ENCODE peak calls at places on chromosomes 2 and 18, in six cellular contexts. Q is pancreas, V is upper lobe of right lung, L is T-cell, U is posterior vena cava, R is foreskin fibroblast. F is an unnamed sample.

GRCh38 chr2:45412754-45413379 is 198.2 kb downstream of the SRBD1 start:
- DNase-seq in R (no peak), V (no peak), Q (no peak), U (no peak), L (no peak), F (no peak)

GRCh38 chr2:237283136-237283928 is 130.6 kb downstream of the COL6A3 start:
- DNase-seq in Q (no peak), R (peak), V (no peak), L (no peak), U (no peak), F (no peak)

GRCh38 chr2:144453039-144453336 is 66.9 kb downstream of the ZEB2 start:
- DNase-seq in V (no peak), Q (no peak), L (no peak), R (no peak), U (no peak), F (no peak)

GRCh38 chr2:9187620-9188214 is 18.9 kb upstream of the ASAP2 start:
- DNase-seq in L (no peak), Q (no peak), V (no peak), U (peak), R (no peak), F (no peak)

GRCh38 chr2:164873096-164873670 is 31.6 kb upstream of the COBLL1 start:
- DNase-seq in R (no peak), V (no peak), Q (no peak), L (no peak), U (no peak), F (no peak)

GRCh38 chr2:240687741-240688562 is 3.7 kb upstream of the AQP12A start:
- DNase-seq in Q (peak), V (peak), L (no peak), U (peak), R (no peak), F (no peak)

GRCh38 chr2:218733615-218734021 is 23.0 kb downstream of the TTLL4 start:
- DNase-seq in U (no peak), L (no peak), R (peak), Q (peak), V (no peak), F (no peak)

GRCh38 chr18:79169958-79170555 is 100.9 kb downstream of the ATP9B start:
- DNase-seq in U (no peak), V (no peak), Q (no peak), R (peak), L (no peak), F (no peak)

GRCh38 chr2:150133623-150134022 is 353.8 kb downstream of the RND3 start:
- DNase-seq in V (no peak), U (no peak), Q (no peak), R (peak), L (no peak), F (no peak)

GRCh38 chr2:231489990-231490389 is 25.7 kb upstream of the NCL start:
- DNase-seq in Q (no peak), R (no peak), L (no peak), U (peak), V (peak), F (no peak)

GRCh38 chr18:8657873-8658521 is 47.4 kb upstream of the MTCL1 start:
- DNase-seq in U (no peak), Q (no peak), L (no peak), R (no peak), V (no peak), F (peak)

GRCh38 chr18:59502222-59502898 is 143.3 kb upstream of the LMAN1 start:
- DNase-seq in V (no peak), U (no peak), R (peak), L (no peak), Q (no peak), F (peak)

GRCh38 chr18:63617049-63617995 is 26.7 kb downstream of the SERPINB4 start:
- DNase-seq in V (no peak), U (no peak), L (no peak), R (no peak), Q (no peak), F (no peak)

GRCh38 chr2:26847663-26848335 is at the start of gene DPYSL5:
- DNase-seq in Q (no peak), U (no peak), V (no peak), R (no peak), L (no peak), F (no peak)

GRCh38 chr2:188811522-188811921 is 162.7 kb upstream of the COL3A1 start:
- DNase-seq in U (no peak), R (peak), Q (no peak), L (no peak), V (no peak), F (no peak)

GRCh38 chr18:59835656-59836379 is 64.0 kb upstream of the PMAIP1 start:
- DNase-seq in V (no peak), L (no peak), R (no peak), U (no peak), Q (no peak), F (no peak)

GRCh38 chr2:38444247-38444646 is 67.2 kb upstream of the ATL2 start:
- DNase-seq in Q (no peak), L (no peak), R (peak), V (no peak), U (no peak), F (no peak)

GRCh38 chr2:193382583-193382982 is 1187.8 kb upstream of the TMEFF2 start:
- DNase-seq in U (no peak), R (no peak), V (no peak), Q (no peak), L (no peak), F (no peak)

GRCh38 chr2:3268705-3269029 is 109.0 kb downstream of the EIPR1 start:
- DNase-seq in Q (no peak), V (no peak), U (peak), R (no peak), L (no peak), F (no peak)

GRCh38 chr2:150889141-150889540 is 372.5 kb downstream of the RBM43 start:
- DNase-seq in U (no peak), V (no peak), L (no peak), R (no peak), Q (no peak), F (no peak)

GRCh38 chr18:28794459-28795245 is 617.7 kb upstream of the CDH2 start:
- DNase-seq in Q (no peak), L (no peak), V (no peak), R (peak), U (no peak), F (no peak)

GRCh38 chr2:27051902-27052645 is 606 bp downstream of the AGBL5 start:
- DNase-seq in L (no peak), R (no peak), V (peak), U (peak), Q (peak), F (peak)

GRCh38 chr2:81002906-81003305 is 698.4 kb upstream of the LRRTM1 start:
- DNase-seq in Q (no peak), U (no peak), L (no peak), R (no peak), V (no peak), F (no peak)

GRCh38 chr2:239292956-239293355 is 107.9 kb downstream of the HDAC4 start:
- DNase-seq in V (peak), Q (no peak), U (peak), R (no peak), L (no peak), F (peak)

GRCh38 chr2:207711750-207712487 is 479 bp downstream of the CCNYL1 start:
- DNase-seq in V (no peak), R (peak), Q (peak), U (peak), L (peak), F (peak)

GRCh38 chr2:204544961-204545860 is at the start of gene PARD3B:
- DNase-seq in L (no peak), R (peak), U (peak), Q (peak), V (peak), F (peak)

GRCh38 chr2:134772493-134773169 is 53.8 kb upstream of the TMEM163 start:
- DNase-seq in V (no peak), U (no peak), R (no peak), Q (no peak), L (no peak), F (no peak)

GRCh38 chr2:18749912-18750526 is 160.7 kb upstream of the NT5C1B start:
- DNase-seq in L (no peak), U (no peak), R (peak), Q (peak), V (no peak), F (peak)

GRCh38 chr2:238433300-238433915 is 6.7 kb downstream of the ASB1 start:
- DNase-seq in U (no peak), V (no peak), L (no peak), R (no peak), Q (no peak), F (no peak)

GRCh38 chr2:100757621-100758394 is 62.1 kb upstream of the NPAS2 start:
- DNase-seq in U (no peak), R (peak), L (no peak), Q (no peak), V (no peak), F (peak)

GRCh38 chr18:61554117-61554776 is 221.0 kb downstream of the CDH20 start:
- DNase-seq in U (no peak), Q (peak), V (no peak), L (peak), R (no peak), F (no peak)

GRCh38 chr2:239593965-239594771 is 193.3 kb upstream of the HDAC4 start:
- DNase-seq in U (no peak), Q (no peak), L (no peak), R (no peak), V (peak), F (no peak)

GRCh38 chr2:152098033-152098797 is 629 bp downstream of the CACNB4 start:
- DNase-seq in U (no peak), Q (no peak), L (no peak), R (peak), V (peak), F (peak)

GRCh38 chr18:48219429-48220145 is 189.6 kb downstream of the ZBTB7C start:
- DNase-seq in R (no peak), V (no peak), U (no peak), Q (no peak), L (no peak), F (no peak)

GRCh38 chr18:13649397-13650252 is 76.7 kb downstream of the FAM210A start:
- DNase-seq in V (no peak), Q (no peak), U (no peak), L (no peak), R (no peak), F (no peak)